ENCODE peak calls at places on chromosomes 16 and 17, in four cellular contexts. One of them, this sample, is unnamed.
A peak's percentile ranks its signal among the peaks of the same experiment; 100 is the strongest.

GRCh38 chr16:79601978-79602609 is 1.6 kb upstream of the MAF start:
- DNase-seq in GM12865: peak; percentile 68
- DNase-seq in cardiac fibroblast: peak; percentile 82
- DNase-seq in CD8-positive, alpha-beta T cell: peak; percentile 67
- DNase-seq in this sample: peak; percentile 82

GRCh38 chr17:63997341-63998048 is 656 bp upstream of the PRR29 start:
- DNase-seq in GM12865: no peak
- DNase-seq in cardiac fibroblast: no peak
- DNase-seq in CD8-positive, alpha-beta T cell: no peak
- DNase-seq in this sample: no peak

GRCh38 chr17:73969956-73970355 is 233.5 kb upstream of the RPL38 start:
- DNase-seq in GM12865: no peak
- DNase-seq in cardiac fibroblast: no peak
- DNase-seq in CD8-positive, alpha-beta T cell: no peak
- DNase-seq in this sample: no peak

GRCh38 chr17:74268052-74268451 is 6.0 kb upstream of the DNAI2 start:
- DNase-seq in GM12865: no peak
- DNase-seq in cardiac fibroblast: no peak
- DNase-seq in CD8-positive, alpha-beta T cell: no peak
- DNase-seq in this sample: no peak

GRCh38 chr16:85636234-85636812 is 23.2 kb downstream of the GSE1 start:
- DNase-seq in GM12865: no peak
- DNase-seq in cardiac fibroblast: no peak
- DNase-seq in CD8-positive, alpha-beta T cell: no peak
- DNase-seq in this sample: no peak

GRCh38 chr16:89395150-89396142 is 94.9 kb downstream of the ANKRD11 start:
- DNase-seq in GM12865: no peak
- DNase-seq in cardiac fibroblast: peak; percentile 99
- DNase-seq in CD8-positive, alpha-beta T cell: no peak
- DNase-seq in this sample: peak; percentile 77

GRCh38 chr17:44672479-44673093 is 16.3 kb downstream of the MEIOC start:
- DNase-seq in GM12865: peak; percentile 20
- DNase-seq in cardiac fibroblast: peak; percentile 55
- DNase-seq in CD8-positive, alpha-beta T cell: no peak
- DNase-seq in this sample: no peak

GRCh38 chr17:68288804-68289203 is 2.1 kb downstream of the SLC16A6 start:
- DNase-seq in GM12865: peak; percentile 85
- DNase-seq in cardiac fibroblast: no peak
- DNase-seq in CD8-positive, alpha-beta T cell: no peak
- DNase-seq in this sample: no peak

GRCh38 chr16:87702325-87702811 is 63.4 kb downstream of the KLHDC4 start:
- DNase-seq in GM12865: peak; percentile 84
- DNase-seq in cardiac fibroblast: peak; percentile 40
- DNase-seq in CD8-positive, alpha-beta T cell: peak; percentile 17
- DNase-seq in this sample: no peak

GRCh38 chr17:9350083-9350482 is 225.5 kb downstream of the STX8 start:
- DNase-seq in GM12865: no peak
- DNase-seq in cardiac fibroblast: peak; percentile 82
- DNase-seq in CD8-positive, alpha-beta T cell: no peak
- DNase-seq in this sample: no peak

GRCh38 chr16:20830372-20830771 is 24.0 kb downstream of the REXO5 start:
- DNase-seq in GM12865: no peak
- DNase-seq in cardiac fibroblast: no peak
- DNase-seq in CD8-positive, alpha-beta T cell: no peak
- DNase-seq in this sample: no peak

GRCh38 chr17:1959871-1960569 is 65.1 kb downstream of the RTN4RL1 start:
- DNase-seq in GM12865: no peak
- DNase-seq in cardiac fibroblast: peak; percentile 39
- DNase-seq in CD8-positive, alpha-beta T cell: no peak
- DNase-seq in this sample: no peak

GRCh38 chr17:17235212-17236174 is 1.5 kb downstream of the FLCN start:
- DNase-seq in GM12865: no peak
- DNase-seq in cardiac fibroblast: peak; percentile 9
- DNase-seq in CD8-positive, alpha-beta T cell: no peak
- DNase-seq in this sample: no peak

GRCh38 chr17:2865228-2865627 is 69.0 kb downstream of the RAP1GAP2 start:
- DNase-seq in GM12865: peak; percentile 9
- DNase-seq in cardiac fibroblast: no peak
- DNase-seq in CD8-positive, alpha-beta T cell: no peak
- DNase-seq in this sample: no peak

GRCh38 chr16:2152695-2153506 is 2.7 kb upstream of the TRAF7 start:
- DNase-seq in GM12865: peak; percentile 69
- DNase-seq in cardiac fibroblast: no peak
- DNase-seq in CD8-positive, alpha-beta T cell: no peak
- DNase-seq in this sample: peak; percentile 33

GRCh38 chr17:2723997-2724782 is 12.6 kb upstream of the CLUH start:
- DNase-seq in GM12865: no peak
- DNase-seq in cardiac fibroblast: no peak
- DNase-seq in CD8-positive, alpha-beta T cell: no peak
- DNase-seq in this sample: no peak

GRCh38 chr16:68436581-68436980 is 11.7 kb downstream of the SMPD3 start:
- DNase-seq in GM12865: peak; percentile 50
- DNase-seq in cardiac fibroblast: no peak
- DNase-seq in CD8-positive, alpha-beta T cell: no peak
- DNase-seq in this sample: no peak

GRCh38 chr17:17564323-17564722 is 27.2 kb downstream of the PEMT start:
- DNase-seq in GM12865: no peak
- DNase-seq in cardiac fibroblast: no peak
- DNase-seq in CD8-positive, alpha-beta T cell: no peak
- DNase-seq in this sample: no peak

GRCh38 chr16:66293932-66294331 is 72.6 kb upstream of the CDH5 start:
- DNase-seq in GM12865: no peak
- DNase-seq in cardiac fibroblast: no peak
- DNase-seq in CD8-positive, alpha-beta T cell: no peak
- DNase-seq in this sample: no peak

GRCh38 chr17:42520540-42520951 is 15.5 kb upstream of the NAGLU start:
- DNase-seq in GM12865: no peak
- DNase-seq in cardiac fibroblast: no peak
- DNase-seq in CD8-positive, alpha-beta T cell: no peak
- DNase-seq in this sample: peak; percentile 57

GRCh38 chr16:4058386-4058785 is 57.9 kb downstream of the ADCY9 start:
- DNase-seq in GM12865: no peak
- DNase-seq in cardiac fibroblast: no peak
- DNase-seq in CD8-positive, alpha-beta T cell: no peak
- DNase-seq in this sample: no peak

GRCh38 chr16:59545666-59546065 is 811.5 kb upstream of the GOT2 start:
- DNase-seq in GM12865: no peak
- DNase-seq in cardiac fibroblast: no peak
- DNase-seq in CD8-positive, alpha-beta T cell: no peak
- DNase-seq in this sample: no peak

GRCh38 chr16:20612551-20613470 is 36.6 kb upstream of the ACSM2B start:
- DNase-seq in GM12865: no peak
- DNase-seq in cardiac fibroblast: peak; percentile 71
- DNase-seq in CD8-positive, alpha-beta T cell: no peak
- DNase-seq in this sample: no peak

GRCh38 chr16:626787-627457 is 3.9 kb upstream of the WFIKKN1 start:
- DNase-seq in GM12865: no peak
- DNase-seq in cardiac fibroblast: peak; percentile 95
- DNase-seq in CD8-positive, alpha-beta T cell: no peak
- DNase-seq in this sample: no peak

GRCh38 chr17:2400474-2400866 is 390 bp downstream of the MNT start:
- DNase-seq in GM12865: peak; percentile 70
- DNase-seq in cardiac fibroblast: peak; percentile 60
- DNase-seq in CD8-positive, alpha-beta T cell: peak; percentile 31
- DNase-seq in this sample: peak; percentile 45

GRCh38 chr16:2884041-2884451 is 1.0 kb downstream of the FLYWCH2 start:
- DNase-seq in GM12865: no peak
- DNase-seq in cardiac fibroblast: no peak
- DNase-seq in CD8-positive, alpha-beta T cell: no peak
- DNase-seq in this sample: no peak

GRCh38 chr16:66274335-66275110 is 92.0 kb upstream of the CDH5 start:
- DNase-seq in GM12865: peak; percentile 24
- DNase-seq in cardiac fibroblast: peak; percentile 65
- DNase-seq in CD8-positive, alpha-beta T cell: no peak
- DNase-seq in this sample: no peak

GRCh38 chr16:2035431-2036199 is 8.9 kb downstream of the NHERF2 start:
- DNase-seq in GM12865: no peak
- DNase-seq in cardiac fibroblast: peak; percentile 82
- DNase-seq in CD8-positive, alpha-beta T cell: no peak
- DNase-seq in this sample: no peak

GRCh38 chr17:8994319-8994718 is 27.0 kb upstream of the NTN1 start:
- DNase-seq in GM12865: peak; percentile 84
- DNase-seq in cardiac fibroblast: peak; percentile 58
- DNase-seq in CD8-positive, alpha-beta T cell: peak; percentile 31
- DNase-seq in this sample: peak; percentile 78

DNA sequence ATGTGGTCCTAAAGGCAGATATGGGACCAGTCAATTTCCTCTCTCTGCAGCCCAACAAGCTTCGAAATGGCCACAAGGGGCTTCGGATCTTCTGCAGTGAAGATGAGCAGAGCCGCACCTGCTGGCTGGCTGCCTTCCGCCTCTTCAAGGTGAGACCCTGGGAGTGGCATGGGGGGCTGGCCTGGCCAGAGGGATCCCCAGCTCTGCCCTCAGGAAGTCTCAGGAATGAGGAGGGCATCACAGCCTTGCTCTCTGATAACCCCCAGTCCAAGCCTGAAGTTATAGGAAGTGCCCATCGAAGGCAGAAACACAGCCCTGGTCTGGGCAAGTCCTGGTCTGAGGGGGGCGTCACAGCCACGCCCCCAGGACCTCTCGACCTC is 7.1 kb downstream of the GRB7 start:
- DNase-seq in GM12865: no peak
- DNase-seq in cardiac fibroblast: no peak
- DNase-seq in CD8-positive, alpha-beta T cell: no peak
- DNase-seq in this sample: no peak
- TF ChIP-seq CTCF in GM12865: no peak
- TF ChIP-seq CTCF in cardiac fibroblast: no peak
- TF ChIP-seq CTCF in CD8-positive, alpha-beta T cell: no peak
- TF ChIP-seq CTCF in this sample: no peak

GRCh38 chr16:58440094-58440493 is 47.8 kb downstream of the GINS3 start:
- DNase-seq in GM12865: no peak
- DNase-seq in cardiac fibroblast: peak; percentile 23
- DNase-seq in CD8-positive, alpha-beta T cell: no peak
- DNase-seq in this sample: no peak

GRCh38 chr16:58433569-58433951 is 41.3 kb downstream of the GINS3 start:
- DNase-seq in GM12865: no peak
- DNase-seq in cardiac fibroblast: no peak
- DNase-seq in CD8-positive, alpha-beta T cell: no peak
- DNase-seq in this sample: no peak

GRCh38 chr16:58430718-58431117 is 38.4 kb downstream of the GINS3 start:
- DNase-seq in GM12865: no peak
- DNase-seq in cardiac fibroblast: no peak
- DNase-seq in CD8-positive, alpha-beta T cell: no peak
- DNase-seq in this sample: no peak

GRCh38 chr16:58435779-58436178 is 43.5 kb downstream of the GINS3 start:
- DNase-seq in GM12865: no peak
- DNase-seq in cardiac fibroblast: no peak
- DNase-seq in CD8-positive, alpha-beta T cell: no peak
- DNase-seq in this sample: no peak
- TF ChIP-seq CTCF in GM12865: no peak
- TF ChIP-seq CTCF in cardiac fibroblast: no peak
- TF ChIP-seq CTCF in CD8-positive, alpha-beta T cell: no peak
- TF ChIP-seq CTCF in this sample: no peak

GRCh38 chr16:84144859-84145639 is at the start of the genes DNAAF1 and HSDL1:
- DNase-seq in GM12865: peak; percentile 93
- DNase-seq in cardiac fibroblast: peak; percentile 88
- DNase-seq in CD8-positive, alpha-beta T cell: peak; percentile 97
- DNase-seq in this sample: peak; percentile 97
- TF ChIP-seq CTCF in GM12865: peak; percentile 9
- TF ChIP-seq CTCF in cardiac fibroblast: no peak
- TF ChIP-seq CTCF in CD8-positive, alpha-beta T cell: no peak
- TF ChIP-seq CTCF in this sample: peak; percentile 72

DNA sequence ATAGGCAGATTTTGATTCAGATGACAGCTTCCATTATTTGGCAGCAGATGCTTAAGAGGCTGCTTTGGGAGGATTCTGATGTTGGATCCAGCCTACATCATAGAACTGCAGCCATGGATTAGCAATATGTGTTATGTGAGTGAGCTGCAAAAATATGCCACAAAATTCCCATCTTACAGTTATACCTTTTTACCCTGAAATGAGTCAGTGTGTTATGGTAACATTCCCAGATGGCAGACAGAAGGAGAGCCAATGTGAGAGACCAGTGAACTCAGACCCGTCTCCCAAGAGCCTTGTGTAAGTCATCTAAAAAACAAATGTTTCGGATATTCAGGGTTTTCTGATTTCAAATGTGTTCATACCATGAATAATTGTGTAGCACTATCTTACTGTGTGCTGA is 206.1 kb downstream of the CDH13 start:
- DNase-seq in GM12865: no peak
- DNase-seq in cardiac fibroblast: peak; percentile 36
- DNase-seq in CD8-positive, alpha-beta T cell: no peak
- DNase-seq in this sample: no peak
- TF ChIP-seq CTCF in GM12865: no peak
- TF ChIP-seq CTCF in cardiac fibroblast: no peak
- TF ChIP-seq CTCF in CD8-positive, alpha-beta T cell: no peak
- TF ChIP-seq CTCF in this sample: no peak

GRCh38 chr17:75619506-75620431 is 13.5 kb upstream of the SMIM5 start:
- DNase-seq in GM12865: peak; percentile 34
- DNase-seq in cardiac fibroblast: peak; percentile 43
- DNase-seq in CD8-positive, alpha-beta T cell: no peak
- DNase-seq in this sample: peak; percentile 76
- TF ChIP-seq CTCF in GM12865: peak; percentile 60
- TF ChIP-seq CTCF in cardiac fibroblast: peak; percentile 52
- TF ChIP-seq CTCF in CD8-positive, alpha-beta T cell: no peak
- TF ChIP-seq CTCF in this sample: peak; percentile 55

DNA sequence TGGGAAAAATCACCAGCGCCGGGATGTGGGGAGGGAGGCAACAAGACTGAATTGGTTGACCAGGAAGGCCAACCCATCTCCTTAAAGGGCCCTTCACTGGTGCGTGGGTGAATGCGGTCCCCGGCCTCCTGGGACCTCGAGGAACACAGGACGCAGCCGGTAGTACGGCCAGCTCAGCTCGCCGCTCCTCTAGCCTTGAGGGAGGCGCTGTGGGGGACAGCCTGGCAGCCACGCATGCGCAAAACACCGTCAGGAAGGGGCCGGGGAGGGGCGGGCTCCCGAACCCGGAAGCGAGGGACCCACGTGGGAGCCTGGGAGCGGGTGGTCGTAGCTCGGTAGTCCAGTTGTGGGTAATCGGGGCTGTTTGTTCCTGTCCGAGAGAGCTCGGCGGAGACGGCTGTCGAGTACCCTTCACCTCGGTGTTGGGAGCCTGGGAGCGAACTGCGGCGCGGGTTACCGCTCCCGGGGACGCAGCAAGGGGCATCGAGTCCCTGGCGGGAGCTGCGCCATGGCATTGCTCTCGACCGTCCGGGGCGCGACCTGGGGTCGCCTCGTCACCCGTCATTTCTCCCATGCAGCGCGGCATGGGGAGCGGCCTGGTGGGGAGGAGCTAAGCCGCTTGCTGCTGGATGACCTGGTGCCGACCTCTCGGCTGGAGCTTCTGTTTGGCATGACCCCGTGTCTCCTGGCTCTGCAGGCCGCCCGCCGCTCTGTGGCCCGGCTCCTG is at the start of gene MRM1:
- DNase-seq in GM12865: peak; percentile 97
- DNase-seq in cardiac fibroblast: peak; percentile 92
- DNase-seq in CD8-positive, alpha-beta T cell: peak; percentile 84
- DNase-seq in this sample: peak; percentile 100
- TF ChIP-seq CTCF in GM12865: peak; percentile 23
- TF ChIP-seq CTCF in cardiac fibroblast: peak; percentile 25
- TF ChIP-seq CTCF in CD8-positive, alpha-beta T cell: no peak
- TF ChIP-seq CTCF in this sample: peak; percentile 17

GRCh38 chr17:49843774-49844350 is 4.0 kb downstream of the TAC4 start:
- DNase-seq in GM12865: peak; percentile 18
- DNase-seq in cardiac fibroblast: no peak
- DNase-seq in CD8-positive, alpha-beta T cell: no peak
- DNase-seq in this sample: peak; percentile 74
- TF ChIP-seq CTCF in GM12865: peak; percentile 44
- TF ChIP-seq CTCF in cardiac fibroblast: peak; percentile 67
- TF ChIP-seq CTCF in CD8-positive, alpha-beta T cell: no peak
- TF ChIP-seq CTCF in this sample: peak; percentile 86

GRCh38 chr17:48561894-48562810 is 16.0 kb downstream of the HOXB4 start:
- DNase-seq in GM12865: no peak
- DNase-seq in cardiac fibroblast: no peak
- DNase-seq in CD8-positive, alpha-beta T cell: no peak
- DNase-seq in this sample: peak; percentile 94
- TF ChIP-seq CTCF in GM12865: peak; percentile 23
- TF ChIP-seq CTCF in cardiac fibroblast: peak; percentile 42
- TF ChIP-seq CTCF in CD8-positive, alpha-beta T cell: no peak
- TF ChIP-seq CTCF in this sample: peak; percentile 65